ENCODE peak calls at places on chromosomes 3 and 15, in five cellular contexts. I is hepatocyte, F is IMR-90, H is H1, Q is mammary epithelial cell. L is an unnamed sample. For H3K4me1, the result is how much of the 10 kb centered on the place peaks cover.

GRCh38 chr15:35973019-35973418 is 427.1 kb upstream of the DPH6 start:
- DNase-seq in I (no peak), F (no peak), H (no peak), Q (no peak), L (no peak)

GRCh38 chr3:66606126-66606525 is 105.3 kb upstream of the LRIG1 start:
- DNase-seq in I (no peak), F (no peak), H (no peak), Q (no peak), L (no peak)

GRCh38 chr3:115092220-115092791 is 54.8 kb downstream of the ZBTB20 start:
- DNase-seq in I (peak), F (peak), H (no peak), Q (peak), L (peak)

GRCh38 chr3:31051226-31051625 is 156.8 kb upstream of the GADL1 start:
- DNase-seq in I (no peak), F (no peak), H (no peak), Q (peak), L (no peak)

GRCh38 chr3:28053759-28054158 is 187.7 kb upstream of the CMC1 start:
- DNase-seq in I (peak), F (peak), H (no peak), Q (peak), L (no peak)

GRCh38 chr3:16452265-16452664 is 61.2 kb downstream of the RFTN1 start:
- DNase-seq in I (no peak), F (peak), H (no peak), Q (peak), L (no peak)

GRCh38 chr15:82904574-82904973 is 47.9 kb downstream of the HOMER2 start:
- DNase-seq in I (no peak), F (no peak), H (no peak), Q (no peak), L (no peak)

GRCh38 chr15:82044373-82045178 is 1.2 kb downstream of the MEX3B start:
- DNase-seq in I (peak), F (peak), H (peak), Q (peak), L (peak)

GRCh38 chr15:77517579-77517978 is 96.9 kb downstream of the HMG20A start:
- DNase-seq in I (no peak), F (no peak), H (no peak), Q (no peak), L (no peak)

GRCh38 chr3:49295489-49296058 is 18.5 kb upstream of the C3orf62 start:
- DNase-seq in I (no peak), F (peak), H (no peak), Q (no peak), L (peak)

GRCh38 chr3:32525720-32526119 is 23.1 kb upstream of the CMTM6 start:
- DNase-seq in I (no peak), F (no peak), H (no peak), Q (no peak), L (no peak)

GRCh38 chr15:93241696-93242585 is 152.9 kb upstream of the RGMA start:
- DNase-seq in I (no peak), F (no peak), H (peak), Q (no peak), L (no peak)

GRCh38 chr15:82135645-82136044 is 89.8 kb upstream of the MEX3B start:
- DNase-seq in I (no peak), F (peak), H (no peak), Q (no peak), L (no peak)

GRCh38 chr3:186909078-186909853 is 21.1 kb upstream of the ST6GAL1 start:
- DNase-seq in I (no peak), F (no peak), H (no peak), Q (no peak), L (no peak)

GRCh38 chr3:138180375-138181029 is 5.8 kb upstream of the DBR1 start:
- DNase-seq in I (peak), F (peak), H (no peak), Q (peak), L (no peak)

GRCh38 chr3:129313415-129313982 is 34.8 kb downstream of the HMCES start:
- DNase-seq in I (no peak), F (peak), H (no peak), Q (peak), L (peak)

GRCh38 chr3:4772171-4772804 is 206.9 kb upstream of the BHLHE40 start:
- DNase-seq in I (peak), F (peak), H (no peak), Q (no peak), L (peak)

GRCh38 chr3:50347187-50347813 is 1.8 kb upstream of the ZMYND10 start:
- DNase-seq in I (peak), F (peak), H (no peak), Q (peak), L (peak)

GRCh38 chr3:170572665-170573253 is 13.1 kb downstream of the SLC7A14 start:
- DNase-seq in I (peak), F (peak), H (no peak), Q (peak), L (no peak)

GRCh38 chr3:140736863-140737460 is 59.1 kb downstream of the TRIM42 start:
- DNase-seq in I (peak), F (no peak), H (peak), Q (peak), L (peak)

GRCh38 chr15:33559207-33559890 is 248.6 kb downstream of the RYR3 start:
- DNase-seq in I (no peak), F (no peak), H (no peak), Q (no peak), L (no peak)

GRCh38 chr3:13537926-13538325 is 11.0 kb upstream of the FBLN2 start:
- DNase-seq in I (no peak), F (peak), H (no peak), Q (peak), L (no peak)

GRCh38 chr3:13544293-13544831 is 4.6 kb upstream of the FBLN2 start:
- DNase-seq in I (no peak), F (peak), H (no peak), Q (peak), L (no peak)

GRCh38 chr3:22117751-22118346 is 366.8 kb upstream of the ZNF385D start:
- DNase-seq in I (peak), F (peak), H (no peak), Q (peak), L (no peak)

GRCh38 chr3:146503459-146504202 is 34.3 kb upstream of the PLSCR2 start:
- DNase-seq in I (peak), F (peak), H (no peak), Q (peak), L (no peak)

GRCh38 chr3:159128628-159129027 is 326.8 kb downstream of the MFSD1 start:
- DNase-seq in I (no peak), F (no peak), H (no peak), Q (peak), L (no peak)

GRCh38 chr3:182258538-182259177 is 534.6 kb upstream of the ATP11B start:
- DNase-seq in I (peak), F (no peak), H (no peak), Q (peak), L (no peak)

GRCh38 chr3:64594129-64594528 is 93.7 kb downstream of the ADAMTS9 start:
- DNase-seq in I (no peak), F (no peak), H (no peak), Q (no peak), L (peak)

GRCh38 chr15:62770111-62770660 is 272.4 kb upstream of the TPM1 start:
- DNase-seq in I (no peak), F (peak), H (no peak), Q (no peak), L (no peak)

GRCh38 chr3:134132961-134133360 is 103.2 kb upstream of the SLCO2A1 start:
- DNase-seq in I (no peak), F (peak), H (no peak), Q (no peak), L (no peak)

GRCh38 chr3:160331127-160331937 is 67.7 kb downstream of the IFT80 start:
- DNase-seq in I (peak), F (peak), H (no peak), Q (peak), L (no peak)

GRCh38 chr3:158495503-158495902 is 75.5 kb upstream of the MLF1 start:
- DNase-seq in I (no peak), F (no peak), H (no peak), Q (no peak), L (no peak)

GRCh38 chr3:38003371-38003816 is 12.8 kb downstream of the VILL start:
- DNase-seq in I (peak), F (peak), H (peak), Q (no peak), L (peak)

GRCh38 chr3:128432301-128432897 is 34.3 kb downstream of the DNAJB8 start:
- DNase-seq in I (no peak), F (no peak), H (peak), Q (no peak), L (no peak)

GRCh38 chr15:88249220-88249619 is 7.3 kb downstream of the NTRK3 start:
- DNase-seq in I (no peak), F (no peak), H (no peak), Q (no peak), L (no peak)

GRCh38 chr15:70013647-70014310 is 83.9 kb downstream of the TLE3 start:
- DNase-seq in I (no peak), F (no peak), H (no peak), Q (no peak), L (no peak)

GRCh38 chr3:45762647-45763330 is 33.5 kb downstream of the SLC6A20 start:
- DNase-seq in I (no peak), F (no peak), H (no peak), Q (no peak), L (no peak)

GRCh38 chr15:71435552-71435951 is 320.3 kb downstream of the THSD4 start:
- DNase-seq in I (no peak), F (no peak), H (no peak), Q (no peak), L (no peak)

DNA sequence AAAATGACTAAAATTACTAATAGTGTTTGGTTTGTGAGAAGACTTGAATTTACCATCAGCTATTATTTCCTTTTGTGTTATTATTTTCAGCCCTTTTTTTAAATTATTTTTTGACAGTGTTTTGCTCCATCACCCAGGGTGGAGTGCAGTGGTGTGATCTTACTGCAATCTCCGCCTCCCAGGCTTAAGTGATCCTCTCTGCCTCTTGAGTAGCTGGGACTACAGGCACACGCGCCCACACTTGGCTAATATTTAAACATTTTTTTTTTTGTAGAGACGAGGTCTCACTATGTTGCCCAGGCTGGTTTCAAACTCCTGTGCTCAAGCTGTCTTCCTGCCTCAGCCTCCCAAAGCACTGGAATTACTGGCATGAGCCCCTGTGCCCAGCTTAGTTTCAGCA is 31.7 kb upstream of the UTS2B start:
- DNase-seq in I (no peak), F (no peak), H (no peak), Q (no peak), L (no peak)
- H3K4me1 ChIP-seq in I (under half), F (under half), H (under half), Q (half or more), L (under half)

DNA sequence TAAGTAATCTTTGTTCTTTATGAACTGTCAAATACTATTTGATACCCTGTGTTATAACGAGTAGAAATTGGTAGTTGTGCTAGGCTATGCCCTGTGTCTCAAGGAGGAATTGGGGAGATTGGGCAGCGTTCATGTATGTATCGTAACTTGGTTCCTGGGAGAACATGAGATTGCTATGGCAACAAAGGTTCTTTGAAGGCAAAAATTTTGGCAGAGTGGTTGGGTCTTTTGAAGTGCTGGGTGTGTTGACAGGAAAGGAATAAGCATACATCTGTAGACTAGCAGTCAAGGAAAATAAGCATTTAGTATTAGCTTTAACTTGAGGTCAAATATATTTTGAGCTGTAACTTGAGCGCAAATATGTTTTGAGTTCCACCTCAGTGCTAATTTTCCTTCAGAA is 45.3 kb downstream of the TCF12 start:
- DNase-seq in I (no peak), F (no peak), H (no peak), Q (no peak), L (no peak)
- H3K27ac ChIP-seq in I (no peak), F (no peak), H (no peak), Q (no peak), L (no peak)

DNA sequence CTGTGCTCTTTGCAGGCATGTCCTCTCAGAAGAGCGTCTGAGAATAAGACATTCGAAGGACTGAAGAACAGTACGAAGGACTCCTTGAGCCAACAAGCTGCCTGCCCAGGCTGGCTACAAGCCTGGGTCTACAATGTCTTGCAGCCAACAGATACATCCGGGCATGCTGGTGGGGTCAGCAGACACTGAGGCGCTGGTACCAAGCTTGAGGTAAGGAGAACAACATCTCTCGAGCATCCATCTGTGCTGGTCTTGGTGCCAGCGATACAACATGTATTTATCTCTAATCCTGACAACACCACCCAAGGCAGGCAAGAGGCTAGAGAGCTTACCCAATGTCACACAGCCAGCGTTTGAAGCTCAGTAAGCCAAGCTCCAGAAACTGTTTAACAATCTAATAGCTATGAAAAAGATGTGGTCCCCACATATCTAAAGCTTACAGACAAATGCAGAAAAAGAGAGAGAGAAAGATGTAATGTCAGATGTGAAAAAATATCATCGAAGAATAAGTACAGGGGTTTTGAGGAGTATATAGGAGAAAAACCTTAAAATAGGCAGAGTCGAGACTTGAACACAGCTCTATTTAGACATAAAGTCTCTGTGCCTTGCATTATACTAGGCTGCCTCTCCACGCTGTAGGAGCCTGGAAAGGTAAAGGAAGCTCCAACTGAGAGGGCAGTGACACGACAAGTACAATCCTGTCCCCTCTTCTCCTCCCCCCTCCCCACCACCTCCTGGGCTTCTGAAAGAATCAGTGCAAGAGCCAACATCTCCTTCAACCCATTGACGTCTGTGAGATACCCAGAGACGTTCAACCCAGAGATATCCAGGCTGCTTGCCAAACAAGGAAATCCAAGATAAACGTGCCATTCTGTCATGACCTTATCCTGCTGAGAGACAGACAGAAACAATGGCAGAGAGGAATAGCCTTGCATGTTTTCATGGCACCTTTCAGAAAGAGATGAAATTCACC is 39.4 kb downstream of the WWTR1 start:
- DNase-seq in I (no peak), F (no peak), H (no peak), Q (peak), L (no peak)
- H3K4me1 ChIP-seq in I (under half), F (under half), H (under half), Q (under half), L (under half)

GRCh38 chr15:74869726-74870407 is 3.3 kb downstream of the SCAMP2 start:
- DNase-seq in I (peak), F (peak), H (no peak), Q (no peak), L (no peak)

GRCh38 chr15:74872702-74873035 is 496 bp downstream of the SCAMP2 start:
- DNase-seq in I (no peak), F (no peak), H (no peak), Q (no peak), L (no peak)

GRCh38 chr15:74869372-74869725 is 3.8 kb downstream of the SCAMP2 start:
- DNase-seq in I (no peak), F (no peak), H (no peak), Q (no peak), L (no peak)

GRCh38 chr15:74873036-74873755 is at the start of gene SCAMP2:
- DNase-seq in I (peak), F (peak), H (peak), Q (peak), L (peak)

DNA sequence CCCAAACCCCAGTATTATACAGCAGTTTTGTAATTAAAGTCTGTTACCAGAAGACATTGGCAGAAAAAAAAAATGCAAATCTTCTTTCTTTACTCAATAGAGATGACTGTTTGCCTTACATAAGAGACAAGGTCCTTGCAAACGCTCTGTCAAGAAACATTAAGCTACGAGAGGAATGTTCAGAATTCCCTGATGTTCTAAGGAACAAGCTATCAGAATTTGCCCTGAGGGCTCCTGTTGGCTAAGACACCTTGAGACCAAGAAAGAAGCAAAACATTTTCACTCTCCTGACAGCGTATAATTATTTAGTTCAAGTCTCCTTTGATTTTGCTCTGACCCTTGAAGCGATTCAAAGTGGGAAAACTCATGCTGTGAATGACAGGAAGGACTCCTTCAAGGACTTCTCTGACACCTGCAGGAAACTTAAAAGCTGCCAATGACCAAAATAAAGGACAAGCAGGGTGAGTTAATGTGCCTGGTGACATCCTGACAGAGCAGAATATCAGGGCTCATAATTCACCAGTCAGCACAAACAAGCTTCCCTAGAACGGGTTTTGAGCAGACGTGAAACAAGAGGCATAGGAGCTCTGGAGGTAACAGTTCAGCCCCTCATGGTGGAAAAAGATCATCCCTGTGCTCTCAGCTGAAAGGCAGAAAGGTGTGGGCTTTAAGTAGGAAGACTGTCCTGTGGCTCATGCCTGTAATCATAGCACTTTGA is 2.5 kb downstream of the SCAMP2 start:
- DNase-seq in I (peak), F (no peak), H (no peak), Q (peak), L (no peak)
- H3K27ac ChIP-seq in I (peak), F (no peak), H (no peak), Q (no peak), L (no peak)

DNA sequence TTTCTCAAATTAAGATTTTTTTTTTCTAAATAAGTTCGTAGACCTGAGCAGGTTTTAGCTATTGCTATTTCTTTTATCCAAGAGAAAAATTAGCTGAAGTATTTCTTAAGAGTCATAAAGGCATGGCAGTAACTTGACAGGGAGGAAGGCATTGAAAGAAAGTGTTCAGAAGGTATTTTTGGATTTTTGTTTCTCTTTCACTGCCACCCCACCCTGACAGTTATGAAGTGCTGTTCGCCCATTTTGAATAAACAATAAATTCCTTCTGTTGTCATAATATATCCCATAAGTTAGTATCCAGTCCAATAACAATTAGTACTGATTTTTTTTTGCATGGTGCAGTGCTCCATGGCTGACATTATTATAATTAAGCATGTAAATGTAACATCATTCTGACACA is 363.0 kb downstream of the NR2F2 start:
- DNase-seq in I (no peak), F (no peak), H (no peak), Q (no peak), L (no peak)
- H3K4me1 ChIP-seq in I (under half), F (under half), H (under half), Q (under half), L (under half)

GRCh38 chr15:80607288-80607980 is 87.7 kb upstream of the ABHD17C start:
- DNase-seq in I (no peak), F (no peak), H (peak), Q (no peak), L (no peak)
- H3K27ac ChIP-seq in I (no peak), F (no peak), H (no peak), Q (no peak), L (no peak)

GRCh38 chr15:68792901-68793766 is 27.6 kb downstream of the ANP32A start:
- DNase-seq in I (no peak), F (no peak), H (no peak), Q (no peak), L (no peak)
- H3K4me1 ChIP-seq in I (half or more), F (under half), H (under half), Q (under half), L (under half)

DNA sequence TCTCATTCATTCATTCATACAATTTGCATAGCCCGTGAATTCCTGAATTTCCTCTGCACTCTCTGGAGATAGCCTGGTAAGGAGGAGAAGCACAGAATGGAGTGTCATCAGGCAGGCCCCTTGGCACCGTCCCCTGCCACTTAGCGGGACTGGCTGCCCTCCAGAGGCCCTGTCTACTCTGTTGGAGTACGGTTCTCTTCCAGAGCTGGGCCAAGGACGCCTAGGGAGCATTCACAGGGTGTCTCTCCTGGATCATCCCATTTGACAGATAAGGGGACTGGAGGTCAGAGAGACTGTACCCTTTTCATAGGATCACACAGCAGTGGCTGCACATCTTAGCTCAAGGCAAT is 48.0 kb downstream of the PTH1R start:
- DNase-seq in I (no peak), F (no peak), H (no peak), Q (no peak), L (no peak)
- H3K27ac ChIP-seq in I (peak), F (no peak), H (no peak), Q (no peak), L (no peak)

L was measured in ovary.